ENCODE peak calls at places on chromosomes 6 and 20, in ten cellular contexts. One of them, this sample, is unnamed.

GRCh38 chr20:5835870-5836269 is 85.7 kb downstream of the SHLD1 start:
- DNase-seq in CD8-positive, alpha-beta T cell: no peak
- DNase-seq in Calu3: no peak
- DNase-seq in endothelial cell: no peak
- DNase-seq in epithelial cell of esophagus: no peak
- DNase-seq in OCI-LY7: no peak
- DNase-seq in fibroblast of lung: peak
- DNase-seq in omental fat pad: no peak
- DNase-seq in ovary: no peak
- DNase-seq in RWPE1: no peak
- DNase-seq in this sample: no peak

GRCh38 chr6:155340464-155341129 is 26.3 kb upstream of the TFB1M start:
- DNase-seq in Calu3: peak
- DNase-seq in epithelial cell of esophagus: peak
- DNase-seq in ovary: no peak
- DNase-seq in omental fat pad: no peak
- DNase-seq in endothelial cell: peak
- DNase-seq in OCI-LY7: no peak
- DNase-seq in RWPE1: no peak
- DNase-seq in fibroblast of lung: peak
- DNase-seq in CD8-positive, alpha-beta T cell: no peak
- DNase-seq in this sample: no peak

GRCh38 chr6:17962436-17963031 is 24.9 kb downstream of the KIF13A start:
- DNase-seq in Calu3: no peak
- DNase-seq in fibroblast of lung: peak
- DNase-seq in endothelial cell: no peak
- DNase-seq in epithelial cell of esophagus: peak
- DNase-seq in CD8-positive, alpha-beta T cell: no peak
- DNase-seq in OCI-LY7: no peak
- DNase-seq in omental fat pad: no peak
- DNase-seq in ovary: peak
- DNase-seq in RWPE1: peak
- DNase-seq in this sample: no peak

GRCh38 chr6:52900536-52900935 is 9.0 kb downstream of the GSTA3 start:
- DNase-seq in CD8-positive, alpha-beta T cell: no peak
- DNase-seq in ovary: no peak
- DNase-seq in fibroblast of lung: no peak
- DNase-seq in OCI-LY7: no peak
- DNase-seq in endothelial cell: no peak
- DNase-seq in RWPE1: no peak
- DNase-seq in omental fat pad: no peak
- DNase-seq in Calu3: no peak
- DNase-seq in epithelial cell of esophagus: no peak
- DNase-seq in this sample: no peak

GRCh38 chr6:160337301-160337700 is 10.9 kb upstream of the SLC22A3 start:
- DNase-seq in Calu3: peak
- DNase-seq in CD8-positive, alpha-beta T cell: no peak
- DNase-seq in omental fat pad: no peak
- DNase-seq in OCI-LY7: no peak
- DNase-seq in endothelial cell: no peak
- DNase-seq in RWPE1: peak
- DNase-seq in epithelial cell of esophagus: peak
- DNase-seq in ovary: no peak
- DNase-seq in fibroblast of lung: peak
- DNase-seq in this sample: no peak

GRCh38 chr6:170205534-170206316 is 85.2 kb downstream of the DLL1 start:
- DNase-seq in epithelial cell of esophagus: no peak
- DNase-seq in CD8-positive, alpha-beta T cell: no peak
- DNase-seq in RWPE1: no peak
- DNase-seq in OCI-LY7: no peak
- DNase-seq in Calu3: no peak
- DNase-seq in endothelial cell: no peak
- DNase-seq in ovary: no peak
- DNase-seq in omental fat pad: no peak
- DNase-seq in fibroblast of lung: no peak
- DNase-seq in this sample: no peak

GRCh38 chr20:58012731-58013510 is 215.5 kb downstream of the ANKRD60 start:
- DNase-seq in epithelial cell of esophagus: no peak
- DNase-seq in omental fat pad: no peak
- DNase-seq in endothelial cell: no peak
- DNase-seq in OCI-LY7: no peak
- DNase-seq in fibroblast of lung: peak
- DNase-seq in Calu3: no peak
- DNase-seq in RWPE1: no peak
- DNase-seq in ovary: no peak
- DNase-seq in CD8-positive, alpha-beta T cell: no peak
- DNase-seq in this sample: no peak

GRCh38 chr6:102582569-102582968 is 1189.1 kb downstream of the GRIK2 start:
- DNase-seq in CD8-positive, alpha-beta T cell: no peak
- DNase-seq in ovary: peak
- DNase-seq in RWPE1: no peak
- DNase-seq in endothelial cell: no peak
- DNase-seq in omental fat pad: no peak
- DNase-seq in OCI-LY7: no peak
- DNase-seq in Calu3: no peak
- DNase-seq in fibroblast of lung: no peak
- DNase-seq in epithelial cell of esophagus: no peak
- DNase-seq in this sample: no peak

GRCh38 chr6:3518356-3518841 is 61.5 kb upstream of the SLC22A23 start:
- DNase-seq in ovary: peak
- DNase-seq in OCI-LY7: no peak
- DNase-seq in fibroblast of lung: peak
- DNase-seq in RWPE1: peak
- DNase-seq in epithelial cell of esophagus: peak
- DNase-seq in CD8-positive, alpha-beta T cell: no peak
- DNase-seq in endothelial cell: no peak
- DNase-seq in Calu3: peak
- DNase-seq in omental fat pad: no peak
- DNase-seq in this sample: no peak

GRCh38 chr6:169183233-169183632 is 70.4 kb downstream of the THBS2 start:
- DNase-seq in fibroblast of lung: no peak
- DNase-seq in Calu3: no peak
- DNase-seq in epithelial cell of esophagus: no peak
- DNase-seq in OCI-LY7: no peak
- DNase-seq in CD8-positive, alpha-beta T cell: no peak
- DNase-seq in omental fat pad: no peak
- DNase-seq in RWPE1: no peak
- DNase-seq in endothelial cell: no peak
- DNase-seq in ovary: no peak
- DNase-seq in this sample: no peak

GRCh38 chr20:57932227-57932864 is 222.5 kb upstream of the PMEPA1 start:
- DNase-seq in Calu3: no peak
- DNase-seq in epithelial cell of esophagus: no peak
- DNase-seq in CD8-positive, alpha-beta T cell: no peak
- DNase-seq in ovary: no peak
- DNase-seq in endothelial cell: no peak
- DNase-seq in omental fat pad: no peak
- DNase-seq in OCI-LY7: no peak
- DNase-seq in RWPE1: no peak
- DNase-seq in fibroblast of lung: no peak
- DNase-seq in this sample: no peak

GRCh38 chr20:60810561-60810960 is 441.5 kb upstream of the CDH4 start:
- DNase-seq in RWPE1: no peak
- DNase-seq in OCI-LY7: no peak
- DNase-seq in fibroblast of lung: no peak
- DNase-seq in endothelial cell: no peak
- DNase-seq in ovary: no peak
- DNase-seq in epithelial cell of esophagus: no peak
- DNase-seq in Calu3: no peak
- DNase-seq in CD8-positive, alpha-beta T cell: no peak
- DNase-seq in omental fat pad: no peak
- DNase-seq in this sample: no peak
- TF ChIP-seq CTCF in RWPE1: no peak
- TF ChIP-seq CTCF in OCI-LY7: no peak
- TF ChIP-seq CTCF in fibroblast of lung: no peak
- TF ChIP-seq CTCF in endothelial cell: no peak
- TF ChIP-seq CTCF in ovary: no peak
- TF ChIP-seq CTCF in epithelial cell of esophagus: no peak
- TF ChIP-seq CTCF in Calu3: no peak
- TF ChIP-seq CTCF in CD8-positive, alpha-beta T cell: no peak
- TF ChIP-seq CTCF in omental fat pad: no peak
- TF ChIP-seq CTCF in this sample: no peak

GRCh38 chr6:138692978-138693909 is 80.3 kb upstream of the CCDC28A start:
- DNase-seq in omental fat pad: no peak
- DNase-seq in fibroblast of lung: peak
- DNase-seq in ovary: peak
- DNase-seq in epithelial cell of esophagus: peak
- DNase-seq in endothelial cell: peak
- DNase-seq in RWPE1: peak
- DNase-seq in OCI-LY7: peak
- DNase-seq in Calu3: peak
- DNase-seq in CD8-positive, alpha-beta T cell: peak
- DNase-seq in this sample: peak
- TF ChIP-seq CTCF in omental fat pad: no peak
- TF ChIP-seq CTCF in fibroblast of lung: peak
- TF ChIP-seq CTCF in ovary: no peak
- TF ChIP-seq CTCF in epithelial cell of esophagus: peak
- TF ChIP-seq CTCF in endothelial cell: no peak
- TF ChIP-seq CTCF in RWPE1: peak
- TF ChIP-seq CTCF in OCI-LY7: no peak
- TF ChIP-seq CTCF in Calu3: no peak
- TF ChIP-seq CTCF in CD8-positive, alpha-beta T cell: no peak
- TF ChIP-seq CTCF in this sample: no peak

DNA sequence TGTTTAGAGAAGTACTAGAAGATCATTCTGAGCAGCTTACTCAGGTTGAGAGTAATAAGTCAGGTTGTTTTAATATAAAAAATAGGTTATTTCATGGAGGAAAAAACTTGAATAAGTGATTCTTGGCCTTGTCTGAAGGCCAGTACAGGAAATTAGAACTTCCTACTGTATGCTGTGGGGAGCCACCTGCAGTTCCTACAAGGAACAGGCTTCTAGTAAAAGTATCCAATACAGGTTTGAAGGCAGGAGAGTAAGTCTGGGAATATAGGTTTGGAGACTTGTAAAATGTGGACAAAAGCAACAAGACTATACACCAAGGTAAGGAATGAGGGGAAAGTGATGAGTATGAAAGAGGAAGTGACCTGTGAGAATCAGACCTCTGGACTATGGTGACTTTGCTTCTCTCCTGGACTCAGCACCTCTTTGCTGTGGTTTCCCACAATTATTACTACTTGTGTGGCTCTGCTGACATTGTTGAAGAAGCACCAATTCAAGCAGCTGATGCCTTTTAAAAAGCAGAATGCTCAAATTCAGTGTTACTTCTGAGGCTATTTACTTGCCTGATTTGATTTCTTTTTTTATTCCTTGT is 278.6 kb downstream of the TBC1D7 start:
- DNase-seq in OCI-LY7: no peak
- DNase-seq in ovary: no peak
- DNase-seq in Calu3: no peak
- DNase-seq in epithelial cell of esophagus: no peak
- DNase-seq in RWPE1: no peak
- DNase-seq in omental fat pad: no peak
- DNase-seq in fibroblast of lung: no peak
- DNase-seq in endothelial cell: no peak
- DNase-seq in CD8-positive, alpha-beta T cell: no peak
- DNase-seq in this sample: no peak
- TF ChIP-seq CTCF in OCI-LY7: no peak
- TF ChIP-seq CTCF in ovary: no peak
- TF ChIP-seq CTCF in Calu3: no peak
- TF ChIP-seq CTCF in epithelial cell of esophagus: peak
- TF ChIP-seq CTCF in RWPE1: no peak
- TF ChIP-seq CTCF in omental fat pad: no peak
- TF ChIP-seq CTCF in fibroblast of lung: no peak
- TF ChIP-seq CTCF in endothelial cell: no peak
- TF ChIP-seq CTCF in CD8-positive, alpha-beta T cell: no peak
- TF ChIP-seq CTCF in this sample: no peak

GRCh38 chr6:145352382-145353080 is 382.8 kb downstream of the EPM2A start:
- DNase-seq in omental fat pad: no peak
- DNase-seq in CD8-positive, alpha-beta T cell: no peak
- DNase-seq in RWPE1: no peak
- DNase-seq in OCI-LY7: no peak
- DNase-seq in fibroblast of lung: no peak
- DNase-seq in ovary: no peak
- DNase-seq in Calu3: no peak
- DNase-seq in epithelial cell of esophagus: no peak
- DNase-seq in endothelial cell: no peak
- DNase-seq in this sample: no peak
- TF ChIP-seq CTCF in omental fat pad: no peak
- TF ChIP-seq CTCF in CD8-positive, alpha-beta T cell: no peak
- TF ChIP-seq CTCF in RWPE1: no peak
- TF ChIP-seq CTCF in OCI-LY7: no peak
- TF ChIP-seq CTCF in fibroblast of lung: no peak
- TF ChIP-seq CTCF in ovary: no peak
- TF ChIP-seq CTCF in Calu3: no peak
- TF ChIP-seq CTCF in epithelial cell of esophagus: no peak
- TF ChIP-seq CTCF in endothelial cell: no peak
- TF ChIP-seq CTCF in this sample: no peak

GRCh38 chr6:148885920-148886845 is 139.4 kb downstream of the UST start:
- DNase-seq in OCI-LY7: no peak
- DNase-seq in epithelial cell of esophagus: peak
- DNase-seq in omental fat pad: no peak
- DNase-seq in endothelial cell: no peak
- DNase-seq in CD8-positive, alpha-beta T cell: no peak
- DNase-seq in ovary: no peak
- DNase-seq in fibroblast of lung: peak
- DNase-seq in RWPE1: peak
- DNase-seq in Calu3: no peak
- DNase-seq in this sample: no peak

GRCh38 chr6:148883270-148883669 is 136.4 kb downstream of the UST start:
- DNase-seq in fibroblast of lung: peak
- DNase-seq in CD8-positive, alpha-beta T cell: no peak
- DNase-seq in RWPE1: no peak
- DNase-seq in OCI-LY7: no peak
- DNase-seq in epithelial cell of esophagus: no peak
- DNase-seq in omental fat pad: no peak
- DNase-seq in endothelial cell: no peak
- DNase-seq in ovary: no peak
- DNase-seq in Calu3: no peak
- DNase-seq in this sample: no peak

GRCh38 chr6:148884461-148884860 is 137.6 kb downstream of the UST start:
- DNase-seq in epithelial cell of esophagus: no peak
- DNase-seq in endothelial cell: no peak
- DNase-seq in CD8-positive, alpha-beta T cell: no peak
- DNase-seq in omental fat pad: no peak
- DNase-seq in fibroblast of lung: no peak
- DNase-seq in RWPE1: no peak
- DNase-seq in OCI-LY7: no peak
- DNase-seq in ovary: no peak
- DNase-seq in Calu3: no peak
- DNase-seq in this sample: peak

GRCh38 chr6:148887181-148887580 is 140.4 kb downstream of the UST start:
- DNase-seq in OCI-LY7: no peak
- DNase-seq in ovary: no peak
- DNase-seq in Calu3: no peak
- DNase-seq in RWPE1: no peak
- DNase-seq in omental fat pad: no peak
- DNase-seq in epithelial cell of esophagus: peak
- DNase-seq in CD8-positive, alpha-beta T cell: no peak
- DNase-seq in fibroblast of lung: no peak
- DNase-seq in endothelial cell: no peak
- DNase-seq in this sample: no peak

GRCh38 chr6:148885154-148885870 is 138.5 kb downstream of the UST start:
- DNase-seq in RWPE1: peak
- DNase-seq in ovary: no peak
- DNase-seq in fibroblast of lung: peak
- DNase-seq in endothelial cell: no peak
- DNase-seq in Calu3: no peak
- DNase-seq in CD8-positive, alpha-beta T cell: no peak
- DNase-seq in epithelial cell of esophagus: peak
- DNase-seq in OCI-LY7: no peak
- DNase-seq in omental fat pad: no peak
- DNase-seq in this sample: no peak
- TF ChIP-seq CTCF in RWPE1: no peak
- TF ChIP-seq CTCF in ovary: no peak
- TF ChIP-seq CTCF in fibroblast of lung: no peak
- TF ChIP-seq CTCF in endothelial cell: no peak
- TF ChIP-seq CTCF in Calu3: no peak
- TF ChIP-seq CTCF in CD8-positive, alpha-beta T cell: no peak
- TF ChIP-seq CTCF in epithelial cell of esophagus: no peak
- TF ChIP-seq CTCF in OCI-LY7: no peak
- TF ChIP-seq CTCF in omental fat pad: no peak
- TF ChIP-seq CTCF in this sample: no peak

GRCh38 chr20:56504373-56505005 is 20.1 kb upstream of the FAM209A start:
- DNase-seq in CD8-positive, alpha-beta T cell: peak
- DNase-seq in RWPE1: no peak
- DNase-seq in ovary: no peak
- DNase-seq in epithelial cell of esophagus: no peak
- DNase-seq in fibroblast of lung: no peak
- DNase-seq in Calu3: no peak
- DNase-seq in OCI-LY7: no peak
- DNase-seq in endothelial cell: peak
- DNase-seq in omental fat pad: no peak
- DNase-seq in this sample: no peak
- TF ChIP-seq CTCF in CD8-positive, alpha-beta T cell: peak
- TF ChIP-seq CTCF in RWPE1: peak
- TF ChIP-seq CTCF in ovary: no peak
- TF ChIP-seq CTCF in epithelial cell of esophagus: peak
- TF ChIP-seq CTCF in fibroblast of lung: peak
- TF ChIP-seq CTCF in Calu3: peak
- TF ChIP-seq CTCF in OCI-LY7: peak
- TF ChIP-seq CTCF in endothelial cell: peak
- TF ChIP-seq CTCF in omental fat pad: no peak
- TF ChIP-seq CTCF in this sample: peak

This sample was measured in GM13976.